ENCODE peak calls at places on chromosomes 13 and 19, in seven cellular contexts. Q is K562; T is HCT116; M is iPS DF 6.9; S is A673; O is IMR-90; C is CD8-positive, alpha-beta T cell. L is an unnamed sample.

GRCh38 chr19:33419763-33420080 is 46.2 kb downstream of the CEBPG start:
- DNase-seq in Q (no peak), T (no peak), M (peak; percentile 33), S (no peak), O (no peak), C (no peak), L (no peak)

GRCh38 chr19:56119585-56119978 is 1.5 kb downstream of the ZNF787 start:
- DNase-seq in Q (peak; percentile 42), T (no peak), M (no peak), S (no peak), O (peak; percentile 44), C (no peak), L (no peak)

GRCh38 chr13:109941221-109941620 is 154.8 kb upstream of the IRS2 start:
- DNase-seq in Q (no peak), T (no peak), M (no peak), S (no peak), O (no peak), C (no peak), L (no peak)

GRCh38 chr13:39273953-39274352 is 235.7 kb downstream of the NHLRC3 start:
- DNase-seq in Q (peak; percentile 6), T (no peak), M (peak; percentile 2), S (no peak), O (no peak), C (no peak), L (no peak)

GRCh38 chr19:50518091-50519005 is 4.6 kb upstream of the ASPDH start:
- DNase-seq in Q (no peak), T (no peak), M (no peak), S (no peak), O (no peak), C (no peak), L (no peak)

GRCh38 chr19:58450836-58451357 is 525 bp upstream of the ZNF324B start:
- DNase-seq in Q (peak; percentile 19), T (no peak), M (no peak), S (peak; percentile 21), O (no peak), C (no peak), L (no peak)

GRCh38 chr19:15672580-15673175 is at the start of gene CYP4F12:
- DNase-seq in Q (peak; percentile 57), T (peak; percentile 49), M (no peak), S (peak; percentile 50), O (no peak), C (no peak), L (no peak)

GRCh38 chr19:13181747-13182388 is 31.7 kb downstream of the IER2 start:
- DNase-seq in Q (peak; percentile 31), T (no peak), M (no peak), S (peak; percentile 57), O (peak; percentile 64), C (peak; percentile 24), L (no peak)

GRCh38 chr13:66984241-66984640 is 245.9 kb downstream of the PCDH9 start:
- DNase-seq in Q (no peak), T (no peak), M (no peak), S (no peak), O (peak; percentile 5), C (no peak), L (no peak)

GRCh38 chr13:60754211-60754610 is 357.2 kb downstream of the TDRD3 start:
- DNase-seq in Q (no peak), T (no peak), M (no peak), S (peak; percentile 58), O (no peak), C (no peak), L (no peak)

GRCh38 chr13:112783135-112783945 is 93.5 kb downstream of the ATP11A start:
- DNase-seq in Q (no peak), T (no peak), M (no peak), S (no peak), O (peak; percentile 90), C (no peak), L (no peak)

GRCh38 chr19:16896098-16896912 is 7.5 kb downstream of the F2RL3 start:
- DNase-seq in Q (peak; percentile 90), T (no peak), M (no peak), S (no peak), O (no peak), C (no peak), L (no peak)

GRCh38 chr19:47130589-47131168 is at the start of gene SAE1:
- DNase-seq in Q (peak; percentile 99), T (peak; percentile 99), M (peak; percentile 100), S (peak; percentile 99), O (peak; percentile 99), C (peak; percentile 85), L (peak; percentile 82)

GRCh38 chr13:100550433-100550832 is 38.2 kb downstream of the GGACT start:
- DNase-seq in Q (no peak), T (no peak), M (no peak), S (peak; percentile 59), O (peak; percentile 15), C (no peak), L (no peak)

GRCh38 chr13:35855531-35856019 is 275.6 kb downstream of the DCLK1 start:
- DNase-seq in Q (no peak), T (peak; percentile 63), M (peak; percentile 75), S (peak; percentile 4), O (no peak), C (no peak), L (no peak)

GRCh38 chr19:30390356-30390988 is 18.3 kb downstream of the ZNF536 start:
- DNase-seq in Q (no peak), T (no peak), M (no peak), S (no peak), O (no peak), C (no peak), L (no peak)

GRCh38 chr13:41354416-41354815 is 43.3 kb downstream of the NAA16 start:
- DNase-seq in Q (no peak), T (no peak), M (no peak), S (no peak), O (peak; percentile 18), C (no peak), L (no peak)

GRCh38 chr19:16164222-16164890 is 9.0 kb downstream of the CIB3 start:
- DNase-seq in Q (no peak), T (no peak), M (no peak), S (no peak), O (no peak), C (no peak), L (no peak)

GRCh38 chr13:98476538-98476966 is 100.4 kb downstream of the STK24 start:
- DNase-seq in Q (peak; percentile 79), T (peak; percentile 64), M (no peak), S (peak; percentile 68), O (peak; percentile 92), C (peak; percentile 78), L (no peak)

GRCh38 chr19:46350758-46351159 is 3.9 kb downstream of the PPP5C start:
- DNase-seq in Q (no peak), T (no peak), M (no peak), S (no peak), O (no peak), C (no peak), L (no peak)

DNA sequence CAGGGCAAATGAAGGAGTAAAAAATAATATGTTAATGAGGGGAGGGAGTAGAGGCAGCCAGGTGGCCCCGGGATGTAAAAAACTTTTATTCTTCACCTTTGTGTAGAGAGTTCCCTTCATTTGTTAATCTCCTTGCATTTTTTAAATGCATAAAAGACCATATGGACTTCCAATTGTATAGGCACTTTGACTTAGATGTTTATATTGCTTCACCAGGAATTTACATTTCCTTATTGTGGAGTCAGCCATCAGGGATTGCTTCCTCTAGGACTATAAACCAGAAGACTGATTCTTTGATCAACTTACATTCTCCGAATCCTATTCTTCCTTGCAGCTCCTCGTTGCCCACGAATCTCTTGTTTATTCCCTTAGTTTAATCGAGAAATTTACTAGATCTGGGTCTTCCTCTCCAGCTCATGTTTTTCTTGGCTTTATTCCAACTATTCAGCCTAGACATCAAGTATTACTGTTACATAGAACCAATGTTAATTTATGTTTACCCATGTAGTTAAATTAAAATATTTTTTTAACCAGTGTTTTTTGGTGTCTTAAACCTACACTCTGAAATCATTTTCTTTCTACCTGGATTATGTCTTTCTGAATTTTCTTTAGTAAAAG is 1187.0 kb upstream of the SLC10A2 start:
- DNase-seq in Q (no peak), T (no peak), M (no peak), S (no peak), O (no peak), C (no peak), L (no peak)
- H3K4me1 ChIP-seq in Q (no peaks in the 10 kb centered on the region), T (no peaks in the 10 kb centered on the region), M (no peaks in the 10 kb centered on the region), S (no peaks in the 10 kb centered on the region), O (no peaks in the 10 kb centered on the region), C (no peaks in the 10 kb centered on the region), L (no peaks in the 10 kb centered on the region)

GRCh38 chr19:821228-821975 is at the start of gene PLPPR3:
- DNase-seq in Q (peak; percentile 65), T (no peak), M (no peak), S (no peak), O (no peak), C (no peak), L (no peak)
- H3K4me3 ChIP-seq in Q (peak within 1 kb of the TSS; percentile 85), T (no peak within 1 kb of the TSS), M (peak within 1 kb of the TSS; percentile 72), S (peak within 1 kb of the TSS; percentile 69), O (peak within 1 kb of the TSS; percentile 54), C (no peak within 1 kb of the TSS), L (peak within 1 kb of the TSS; percentile 48)

GRCh38 chr19:52273301-52273700 is 3.9 kb downstream of the ZNF766 start:
- DNase-seq in Q (no peak), T (no peak), M (no peak), S (no peak), O (no peak), C (no peak), L (no peak)
- H3K4me1 ChIP-seq in Q (peaks cover 4% of the 10 kb centered on the region), T (no peaks in the 10 kb centered on the region), M (peaks cover 2% of the 10 kb centered on the region), S (peaks cover 3% of the 10 kb centered on the region), O (peaks cover 2% of the 10 kb centered on the region), C (peaks cover 13% of the 10 kb centered on the region), L (no peaks in the 10 kb centered on the region)

DNA sequence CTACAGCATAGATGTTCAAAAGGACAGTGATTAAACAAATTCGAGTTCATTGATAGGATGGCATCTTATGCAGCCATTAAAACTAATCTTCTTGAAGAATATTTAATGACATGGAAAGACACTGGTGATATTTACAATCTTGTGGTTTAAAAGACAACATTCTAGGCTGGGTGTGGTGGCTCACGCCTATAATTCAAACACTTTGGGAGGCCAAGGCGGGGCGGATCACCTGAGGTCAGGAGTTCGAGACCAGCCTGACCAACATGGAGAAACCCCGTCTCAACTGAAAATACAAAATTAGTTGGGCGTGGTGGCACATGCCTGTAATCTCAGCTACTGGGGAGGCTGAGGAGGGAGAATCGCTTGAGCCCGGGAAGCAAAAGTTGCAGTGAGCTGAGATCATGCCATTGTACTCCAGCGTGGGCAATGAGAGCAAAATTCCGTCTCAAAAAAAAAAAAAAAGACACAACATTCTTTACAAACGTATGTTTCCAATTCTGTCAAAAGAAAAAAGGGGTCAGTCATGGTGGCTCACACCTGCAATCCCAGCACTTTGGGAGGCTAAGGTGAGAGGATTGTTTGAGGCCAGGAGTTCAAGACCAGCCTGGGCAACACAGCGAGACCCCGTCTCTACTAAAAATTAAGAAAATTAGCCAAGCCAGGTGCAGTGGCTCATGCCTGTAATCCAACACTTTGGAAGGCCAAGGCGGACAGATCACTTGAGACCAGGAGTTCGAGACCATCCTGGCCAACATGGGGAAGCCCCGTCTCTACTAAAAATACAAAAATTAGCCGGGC is 2.5 kb upstream of the PAK4 start:
- DNase-seq in Q (no peak), T (no peak), M (no peak), S (no peak), O (no peak), C (no peak), L (no peak)
- H3K4me3 ChIP-seq in Q (no peak overlapping the region), T (no peak overlapping the region), M (no peak overlapping the region), S (no peak overlapping the region), O (no peak overlapping the region), C (no peak overlapping the region), L (no peak overlapping the region)

GRCh38 chr13:36915891-36916640 is 4.0 kb downstream of the SMAD9 start:
- DNase-seq in Q (no peak), T (no peak), M (no peak), S (no peak), O (no peak), C (no peak), L (no peak)
- H3K4me1 ChIP-seq in Q (peaks cover 9% of the 10 kb centered on the region), T (peaks cover 4% of the 10 kb centered on the region), M (no peaks in the 10 kb centered on the region), S (peaks cover 65% of the 10 kb centered on the region), O (peaks cover 8% of the 10 kb centered on the region), C (peaks cover 3% of the 10 kb centered on the region), L (no peaks in the 10 kb centered on the region)

L was measured in Panc1.